ENCODE peak calls at places on chromosomes 6 and 20, in six cellular contexts. K is stimulated activated CD4-positive, alpha-beta T cell treated with anti-CD3 and anti-CD28 coated beads, Interleukin-2, amount 100 ng/mL, for 48 hours; V is NCI-H2029; F is activated T-helper 2 cell treated with anti-CD3 and anti-CD28 coated beads, Interferon-gamma antibody, Interleukin-2, Interleukin-4, amounts not matched to agents 10 μg/mL and 5 μg/mL and 100 μg/mL, durations not matched to agents 14 hours and 24 hours and 36 hours; R is heart right ventricle; W is coronary artery. E is an unnamed sample.

GRCh38 chr20:20713244-20713765 is 861 bp upstream of the RALGAPA2 start:
- DNase-seq in K (no peak), V (no peak), F (no peak), R (no peak), W (no peak), E (no peak)

GRCh38 chr6:33000053-33000452 is 9.3 kb downstream of the HLA-DOA start:
- DNase-seq in K (no peak), V (no peak), F (no peak), R (no peak), W (no peak), E (no peak)

GRCh38 chr6:17419189-17419575 is 25.8 kb downstream of the CAP2 start:
- DNase-seq in K (no peak), V (no peak), F (no peak), R (no peak), W (no peak), E (no peak)

GRCh38 chr6:21831531-21832291 is 238.2 kb downstream of the SOX4 start:
- DNase-seq in K (no peak), V (no peak), F (no peak), R (no peak), W (no peak), E (peak; percentile 93)

GRCh38 chr20:61186771-61187170 is 65.3 kb upstream of the CDH4 start:
- DNase-seq in K (no peak), V (no peak), F (no peak), R (no peak), W (no peak), E (no peak)

GRCh38 chr20:47927944-47928343 is 142.7 kb upstream of the SULF2 start:
- DNase-seq in K (no peak), V (no peak), F (no peak), R (no peak), W (no peak), E (no peak)

GRCh38 chr6:2659882-2660281 is 90.8 kb downstream of the MYLK4 start:
- DNase-seq in K (no peak), V (no peak), F (no peak), R (no peak), W (no peak), E (no peak)

GRCh38 chr20:24046905-24047304 is 58.3 kb upstream of the GGTLC1 start:
- DNase-seq in K (no peak), V (no peak), F (no peak), R (no peak), W (no peak), E (no peak)

GRCh38 chr6:52517502-52518278 is 59.2 kb downstream of the TRAM2 start:
- DNase-seq in K (peak; percentile 21), V (no peak), F (no peak), R (peak; percentile 91), W (peak; percentile 92), E (peak; percentile 92)

GRCh38 chr20:57717797-57718196 is 8.0 kb upstream of the PMEPA1 start:
- DNase-seq in K (no peak), V (no peak), F (no peak), R (no peak), W (no peak), E (no peak)

GRCh38 chr6:128899651-128900050 is 16.7 kb downstream of the LAMA2 start:
- DNase-seq in K (no peak), V (no peak), F (no peak), R (no peak), W (no peak), E (peak; percentile 15)

GRCh38 chr6:47134476-47135189 is 92.5 kb upstream of the ADGRF1 start:
- DNase-seq in K (no peak), V (peak; percentile 87), F (no peak), R (no peak), W (no peak), E (peak; percentile 98)

GRCh38 chr20:2086177-2086979 is 15.2 kb upstream of the STK35 start:
- DNase-seq in K (no peak), V (no peak), F (no peak), R (no peak), W (no peak), E (no peak)

GRCh38 chr6:134851548-134851947 is 98.4 kb downstream of the ALDH8A1 start:
- DNase-seq in K (no peak), V (no peak), F (no peak), R (no peak), W (no peak), E (no peak)

GRCh38 chr20:3461191-3461874 is 9.5 kb upstream of the ATRN start:
- DNase-seq in K (no peak), V (no peak), F (no peak), R (no peak), W (no peak), E (peak; percentile 11)

GRCh38 chr6:150345786-150346185 is 23.0 kb upstream of the IYD start:
- DNase-seq in K (no peak), V (no peak), F (no peak), R (no peak), W (no peak), E (no peak)

GRCh38 chr6:45590225-45590624 is 212.5 kb upstream of the SUPT3H start:
- DNase-seq in K (no peak), V (no peak), F (no peak), R (no peak), W (no peak), E (peak; percentile 43)

GRCh38 chr20:25032478-25033183 is 25.3 kb downstream of the ACSS1 start:
- DNase-seq in K (no peak), V (no peak), F (no peak), R (peak; percentile 72), W (no peak), E (no peak)

GRCh38 chr6:2028457-2029038 is 216.9 kb downstream of the GMDS start:
- DNase-seq in K (no peak), V (peak; percentile 22), F (no peak), R (no peak), W (no peak), E (no peak)

GRCh38 chr6:71478834-71479541 is 190.4 kb downstream of the OGFRL1 start:
- DNase-seq in K (no peak), V (no peak), F (no peak), R (no peak), W (no peak), E (peak; percentile 96)

GRCh38 chr20:5657190-5657872 is 92.9 kb upstream of the SHLD1 start:
- DNase-seq in K (no peak), V (peak; percentile 70), F (no peak), R (peak; percentile 46), W (no peak), E (peak; percentile 91)

GRCh38 chr6:131628726-131629125 is 684 bp upstream of the MED23 start:
- DNase-seq in K (no peak), V (no peak), F (no peak), R (no peak), W (no peak), E (no peak)

GRCh38 chr6:26295691-26296555 is 69.1 kb upstream of the BTN3A2 start:
- DNase-seq in K (no peak), V (peak; percentile 35), F (no peak), R (no peak), W (no peak), E (no peak)

GRCh38 chr6:14638932-14639875 is 521.6 kb downstream of the CD83 start:
- DNase-seq in K (no peak), V (peak; percentile 65), F (no peak), R (peak; percentile 79), W (no peak), E (no peak)

GRCh38 chr6:136191606-136192005 is 58.5 kb downstream of the MTFR2 start:
- DNase-seq in K (no peak), V (no peak), F (no peak), R (no peak), W (no peak), E (no peak)

GRCh38 chr6:124057448-124057847 is 253.8 kb downstream of the NKAIN2 start:
- DNase-seq in K (no peak), V (peak; percentile 43), F (no peak), R (no peak), W (no peak), E (no peak)

GRCh38 chr20:20206788-20207187 is 154.5 kb downstream of the CFAP61 start:
- DNase-seq in K (no peak), V (no peak), F (no peak), R (no peak), W (no peak), E (no peak)

GRCh38 chr20:41639630-41640029 is 21.5 kb upstream of the CHD6 start:
- DNase-seq in K (no peak), V (no peak), F (no peak), R (no peak), W (no peak), E (no peak)

GRCh38 chr6:75090574-75090973 is 115.3 kb downstream of the COL12A1 start:
- DNase-seq in K (no peak), V (no peak), F (no peak), R (no peak), W (no peak), E (no peak)

GRCh38 chr20:31933698-31934097 is 18.1 kb downstream of the PDRG1 start:
- DNase-seq in K (no peak), V (no peak), F (no peak), R (no peak), W (no peak), E (no peak)

GRCh38 chr6:43927525-43928210 is 157.7 kb downstream of the VEGFA start:
- DNase-seq in K (no peak), V (no peak), F (no peak), R (no peak), W (no peak), E (no peak)